ENCODE peak calls at places on chromosomes 2 and 18, in four cellular contexts. P, R, A and Q are unnamed samples. For H3K27me3 and H3K9me3, the result is how much of the 10 kb centered on the place peaks cover.

GRCh38 chr18:59123588-59124369 is 15.9 kb upstream of the SEC11C start:
- DNase-seq in A (no peak), P (no peak), R (no peak), Q (no peak)

GRCh38 chr2:120595739-120596138 is 139.9 kb upstream of the GLI2 start:
- DNase-seq in A (no peak), P (no peak), R (no peak), Q (no peak)

GRCh38 chr18:12811191-12811950 is 72.7 kb downstream of the PTPN2 start:
- DNase-seq in R (no peak), A (no peak), P (no peak), Q (no peak)

GRCh38 chr2:36705326-36706020 is 9.0 kb downstream of the VIT start:
- DNase-seq in A (no peak), P (no peak), R (no peak), Q (no peak)

GRCh38 chr2:239722760-239723448 is 302.2 kb downstream of the NDUFA10 start:
- DNase-seq in A (no peak), R (no peak), P (no peak), Q (no peak)

GRCh38 chr2:29106980-29107388 is 8.2 kb upstream of the CLIP4 start:
- DNase-seq in P (peak), R (no peak), A (no peak), Q (no peak)

GRCh38 chr2:9738718-9739496 is 104.4 kb upstream of the TAF1B start:
- DNase-seq in R (peak), A (no peak), P (no peak), Q (no peak)

GRCh38 chr2:10165282-10165681 is 42.7 kb downstream of the RRM2 start:
- DNase-seq in P (no peak), R (peak), A (no peak), Q (no peak)

GRCh38 chr2:157158111-157158510 is 99.4 kb upstream of the GALNT5 start:
- DNase-seq in A (no peak), R (no peak), P (no peak), Q (no peak)

GRCh38 chr2:216985658-216986141 is 125.8 kb upstream of the TNP1 start:
- DNase-seq in P (peak), A (no peak), R (no peak), Q (no peak)
- H3K27ac ChIP-seq in P (no peak), A (no peak), R (no peak), Q (no peak)

GRCh38 chr2:3965211-3965610 is 261.8 kb downstream of the DCDC2C start:
- DNase-seq in P (no peak), R (no peak), A (no peak), Q (no peak)
- H3K27me3 ChIP-seq in P (under half), R (under half), A (under half), Q (under half)

DNA sequence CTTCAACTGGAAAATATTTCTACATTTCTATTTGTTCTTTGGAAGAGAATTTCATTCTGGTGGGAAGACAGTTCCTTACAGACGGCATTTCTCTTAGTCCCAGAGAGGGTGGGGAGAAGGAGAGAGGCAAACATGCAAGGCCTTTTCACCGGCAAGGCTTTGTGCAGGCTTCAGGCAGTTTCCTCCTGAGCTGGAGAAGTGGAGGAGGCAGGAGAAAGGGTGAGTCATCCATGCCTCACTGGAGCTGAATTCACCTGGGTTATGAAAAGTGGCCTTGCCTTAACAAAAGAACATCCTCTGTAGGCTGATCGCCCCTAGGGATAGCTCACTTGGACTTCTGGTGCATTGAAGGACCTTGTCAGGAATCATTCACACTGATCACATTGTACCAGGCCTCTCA is 795.9 kb downstream of the DCDC2C start:
- DNase-seq in R (no peak), P (no peak), A (no peak), Q (no peak)
- H3K9me3 ChIP-seq in R (under half), P (under half), A (under half), Q (under half)

DNA sequence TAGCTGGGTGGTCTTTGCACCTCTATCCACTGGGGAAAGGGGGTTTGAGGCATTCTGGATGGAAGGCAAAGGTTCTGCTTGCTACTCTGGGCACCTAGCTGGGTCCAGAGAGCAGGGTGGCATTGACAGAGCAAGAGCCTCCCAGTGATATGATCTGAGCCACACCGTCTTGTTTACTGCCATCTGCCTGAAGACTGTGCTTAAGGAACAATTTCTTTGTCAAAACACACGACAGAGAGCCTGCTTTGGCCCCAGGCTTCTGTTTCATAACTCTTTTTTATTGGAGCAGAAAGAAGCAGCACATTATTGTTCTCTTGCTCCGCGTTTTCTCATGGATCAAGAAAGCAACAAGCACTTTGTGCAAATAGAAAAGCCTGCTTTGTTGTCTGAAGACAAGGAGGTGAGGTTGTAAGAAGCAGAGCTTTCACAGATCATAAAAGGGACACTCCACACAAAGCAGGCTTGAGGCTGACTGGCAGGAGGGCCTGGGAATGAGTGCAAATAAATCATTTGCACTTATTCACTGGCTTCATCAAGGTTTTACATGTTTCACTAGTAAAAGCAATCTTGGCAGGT is 118.2 kb upstream of the FAM136A start:
- DNase-seq in R (no peak), A (no peak), P (peak), Q (no peak)
- H3K27ac ChIP-seq in R (no peak), A (no peak), P (no peak), Q (no peak)

DNA sequence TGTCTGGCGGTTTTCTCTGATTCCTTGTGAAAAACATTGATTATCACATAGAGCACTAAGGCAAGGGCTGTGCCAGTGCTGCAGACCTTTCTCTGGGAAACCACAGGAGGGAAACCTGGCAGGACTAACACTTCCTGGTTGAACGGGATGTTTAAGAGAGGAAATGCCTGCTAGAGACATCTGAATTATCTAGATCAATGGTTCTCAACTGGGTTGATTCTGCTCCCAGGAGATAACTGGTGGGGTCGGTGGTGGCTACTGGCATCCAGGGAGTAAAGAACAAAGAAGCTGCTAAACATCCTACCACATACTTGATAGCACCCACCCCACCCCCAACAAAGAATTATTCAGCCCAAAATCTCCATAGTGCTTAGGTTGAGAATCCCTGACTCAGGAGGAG is 37.5 kb downstream of the DDX18 start:
- DNase-seq in R (no peak), P (no peak), A (no peak), Q (no peak)
- H3K27me3 ChIP-seq in R (under half), P (under half), A (under half), Q (under half)